ENCODE peak calls at places on chromosomes 5 and 9, in nine cellular contexts. One of them, this sample, is unnamed.

GRCh38 chr9:90219548-90220118 is 423.0 kb downstream of the DIRAS2 start:
- DNase-seq in colonic mucosa: peak
- DNase-seq in activated T-cell treated with anti-CD3 and anti-CD28 coated beads for 24 hours: no peak
- DNase-seq in adipocyte: no peak
- DNase-seq in GM20000: peak
- DNase-seq in GM04503: no peak
- DNase-seq in NCI-H146: no peak
- DNase-seq in COR-L47: no peak
- DNase-seq in retina: no peak
- DNase-seq in this sample: peak

GRCh38 chr9:112554516-112554915 is 67.9 kb downstream of the KIAA1958 start:
- DNase-seq in colonic mucosa: no peak
- DNase-seq in activated T-cell treated with anti-CD3 and anti-CD28 coated beads for 24 hours: no peak
- DNase-seq in adipocyte: peak
- DNase-seq in GM20000: no peak
- DNase-seq in GM04503: no peak
- DNase-seq in NCI-H146: no peak
- DNase-seq in COR-L47: no peak
- DNase-seq in retina: no peak
- DNase-seq in this sample: no peak

GRCh38 chr9:131840220-131840619 is 100.3 kb upstream of the RAPGEF1 start:
- DNase-seq in colonic mucosa: no peak
- DNase-seq in activated T-cell treated with anti-CD3 and anti-CD28 coated beads for 24 hours: no peak
- DNase-seq in adipocyte: no peak
- DNase-seq in GM20000: no peak
- DNase-seq in GM04503: no peak
- DNase-seq in NCI-H146: no peak
- DNase-seq in COR-L47: no peak
- DNase-seq in retina: no peak
- DNase-seq in this sample: no peak

GRCh38 chr9:28925184-28925583 is 1351.9 kb upstream of the C9orf72 start:
- DNase-seq in colonic mucosa: no peak
- DNase-seq in activated T-cell treated with anti-CD3 and anti-CD28 coated beads for 24 hours: no peak
- DNase-seq in adipocyte: no peak
- DNase-seq in GM20000: no peak
- DNase-seq in GM04503: no peak
- DNase-seq in NCI-H146: no peak
- DNase-seq in COR-L47: no peak
- DNase-seq in retina: no peak
- DNase-seq in this sample: no peak

GRCh38 chr9:133051966-133052539 is 9.7 kb upstream of the CEL start:
- DNase-seq in colonic mucosa: no peak
- DNase-seq in activated T-cell treated with anti-CD3 and anti-CD28 coated beads for 24 hours: no peak
- DNase-seq in adipocyte: no peak
- DNase-seq in GM20000: no peak
- DNase-seq in GM04503: no peak
- DNase-seq in NCI-H146: no peak
- DNase-seq in COR-L47: no peak
- DNase-seq in retina: no peak
- DNase-seq in this sample: no peak

GRCh38 chr9:120715331-120715924 is 1.2 kb upstream of the MEGF9 start:
- DNase-seq in colonic mucosa: peak
- DNase-seq in activated T-cell treated with anti-CD3 and anti-CD28 coated beads for 24 hours: no peak
- DNase-seq in adipocyte: peak
- DNase-seq in GM20000: no peak
- DNase-seq in GM04503: peak
- DNase-seq in NCI-H146: no peak
- DNase-seq in COR-L47: no peak
- DNase-seq in retina: peak
- DNase-seq in this sample: no peak

GRCh38 chr9:131925677-131926076 is 154.0 kb downstream of the MED27 start:
- DNase-seq in colonic mucosa: no peak
- DNase-seq in activated T-cell treated with anti-CD3 and anti-CD28 coated beads for 24 hours: no peak
- DNase-seq in adipocyte: no peak
- DNase-seq in GM20000: no peak
- DNase-seq in GM04503: no peak
- DNase-seq in NCI-H146: no peak
- DNase-seq in COR-L47: no peak
- DNase-seq in retina: no peak
- DNase-seq in this sample: no peak

GRCh38 chr9:115069302-115069701 is 48.7 kb downstream of the TNC start:
- DNase-seq in colonic mucosa: no peak
- DNase-seq in activated T-cell treated with anti-CD3 and anti-CD28 coated beads for 24 hours: no peak
- DNase-seq in adipocyte: no peak
- DNase-seq in GM20000: no peak
- DNase-seq in GM04503: no peak
- DNase-seq in NCI-H146: no peak
- DNase-seq in COR-L47: no peak
- DNase-seq in retina: no peak
- DNase-seq in this sample: no peak

GRCh38 chr5:19496056-19496455 is 491.9 kb downstream of the CDH18 start:
- DNase-seq in colonic mucosa: no peak
- DNase-seq in activated T-cell treated with anti-CD3 and anti-CD28 coated beads for 24 hours: no peak
- DNase-seq in adipocyte: peak
- DNase-seq in GM20000: no peak
- DNase-seq in GM04503: no peak
- DNase-seq in NCI-H146: no peak
- DNase-seq in COR-L47: no peak
- DNase-seq in retina: no peak
- DNase-seq in this sample: no peak

GRCh38 chr5:167642779-167643517 is 648.5 kb upstream of the WWC1 start:
- DNase-seq in colonic mucosa: no peak
- DNase-seq in activated T-cell treated with anti-CD3 and anti-CD28 coated beads for 24 hours: no peak
- DNase-seq in adipocyte: peak
- DNase-seq in GM20000: no peak
- DNase-seq in GM04503: peak
- DNase-seq in NCI-H146: no peak
- DNase-seq in COR-L47: no peak
- DNase-seq in retina: no peak
- DNase-seq in this sample: no peak

GRCh38 chr9:25716220-25716872 is 38.1 kb upstream of the TUSC1 start:
- DNase-seq in colonic mucosa: peak
- DNase-seq in activated T-cell treated with anti-CD3 and anti-CD28 coated beads for 24 hours: no peak
- DNase-seq in adipocyte: peak
- DNase-seq in GM20000: no peak
- DNase-seq in GM04503: peak
- DNase-seq in NCI-H146: no peak
- DNase-seq in COR-L47: peak
- DNase-seq in retina: peak
- DNase-seq in this sample: no peak

GRCh38 chr5:158880514-158881001 is 219.2 kb downstream of the EBF1 start:
- DNase-seq in colonic mucosa: no peak
- DNase-seq in activated T-cell treated with anti-CD3 and anti-CD28 coated beads for 24 hours: no peak
- DNase-seq in adipocyte: no peak
- DNase-seq in GM20000: peak
- DNase-seq in GM04503: no peak
- DNase-seq in NCI-H146: no peak
- DNase-seq in COR-L47: no peak
- DNase-seq in retina: peak
- DNase-seq in this sample: no peak

GRCh38 chr5:151222054-151222768 is 1.7 kb downstream of the CCDC69 start:
- DNase-seq in colonic mucosa: no peak
- DNase-seq in activated T-cell treated with anti-CD3 and anti-CD28 coated beads for 24 hours: no peak
- DNase-seq in adipocyte: no peak
- DNase-seq in GM20000: no peak
- DNase-seq in GM04503: no peak
- DNase-seq in NCI-H146: no peak
- DNase-seq in COR-L47: no peak
- DNase-seq in retina: no peak
- DNase-seq in this sample: no peak

This sample was measured in stimulated activated CD4-positive, alpha-beta T cell treated with anti-CD3 and anti-CD28 coated beads, Interleukin-12 subunit alpha, Interleukin-12 subunit beta, amount 100 ng/mL, for 4 hours.